ENCODE peak calls at places on chromosomes 13 and 19, in six cellular contexts. Z is NCI-H2107, U is KG1, B is cortex of kidney, D is upper lobe of left lung, T is GM03348. P is an unnamed sample.

GRCh38 chr19:18292460-18292809 is 11.0 kb upstream of the JUND start:
- DNase-seq in Z (no peak), U (no peak), B (no peak), D (no peak), T (no peak), P (no peak)

GRCh38 chr13:53197424-53197823 is 168.8 kb downstream of the OLFM4 start:
- DNase-seq in Z (no peak), U (no peak), B (no peak), D (no peak), T (no peak), P (no peak)

GRCh38 chr19:53047379-53047778 is 2.8 kb downstream of the ERVV-2 start:
- DNase-seq in Z (no peak), U (no peak), B (no peak), D (no peak), T (no peak), P (no peak)

GRCh38 chr13:78121459-78122348 is 203.1 kb upstream of the EDNRB start:
- DNase-seq in Z (no peak), U (peak), B (no peak), D (no peak), T (peak), P (no peak)

GRCh38 chr19:3025516-3025890 is 3.6 kb downstream of the TLE2 start:
- DNase-seq in Z (no peak), U (no peak), B (no peak), D (no peak), T (no peak), P (no peak)

GRCh38 chr19:14061751-14062557 is at the start of gene PALM3:
- DNase-seq in Z (no peak), U (no peak), B (no peak), D (peak), T (no peak), P (peak)

GRCh38 chr19:44658069-44658727 is 13.1 kb upstream of the CEACAM19 start:
- DNase-seq in Z (no peak), U (no peak), B (no peak), D (no peak), T (no peak), P (no peak)

GRCh38 chr19:18274776-18275356 is 614 bp upstream of the IQCN start:
- DNase-seq in Z (no peak), U (no peak), B (no peak), D (peak), T (peak), P (peak)

GRCh38 chr19:35013820-35014754 is 14.0 kb downstream of the GRAMD1A start:
- DNase-seq in Z (no peak), U (no peak), B (no peak), D (no peak), T (no peak), P (no peak)

GRCh38 chr13:96181886-96182285 is 92.0 kb downstream of the HS6ST3 start:
- DNase-seq in Z (no peak), U (no peak), B (no peak), D (no peak), T (no peak), P (no peak)

GRCh38 chr19:49490287-49491029 is 3.0 kb downstream of the RPL13A start:
- DNase-seq in Z (no peak), U (no peak), B (no peak), D (no peak), T (no peak), P (peak)

GRCh38 chr19:29188289-29188688 is 24.7 kb downstream of the UQCRFS1 start:
- DNase-seq in Z (no peak), U (no peak), B (no peak), D (no peak), T (no peak), P (no peak)

GRCh38 chr19:10116085-10116865 is 3.4 kb downstream of the EIF3G start:
- DNase-seq in Z (no peak), U (no peak), B (no peak), D (peak), T (no peak), P (no peak)

GRCh38 chr13:72390909-72391308 is 336.5 kb downstream of the MZT1 start:
- DNase-seq in Z (no peak), U (no peak), B (no peak), D (no peak), T (no peak), P (no peak)

GRCh38 chr19:41584931-41585330 is 9.0 kb downstream of the CEACAM21 start:
- DNase-seq in Z (no peak), U (no peak), B (no peak), D (no peak), T (no peak), P (no peak)

GRCh38 chr19:1255186-1256161 is 7.1 kb downstream of the MIDN start:
- DNase-seq in Z (no peak), U (no peak), B (no peak), D (peak), T (no peak), P (peak)

GRCh38 chr13:94968040-94968756 is 255.9 kb upstream of the SOX21 start:
- DNase-seq in Z (peak), U (no peak), B (no peak), D (peak), T (peak), P (peak)

GRCh38 chr19:5137571-5138124 is 168.7 kb downstream of the KDM4B start:
- DNase-seq in Z (no peak), U (no peak), B (no peak), D (peak), T (no peak), P (no peak)

GRCh38 chr19:38849746-38850230 is at the start of gene HNRNPL:
- DNase-seq in Z (peak), U (peak), B (peak), D (peak), T (peak), P (no peak)

GRCh38 chr13:70357031-70357430 is 248.8 kb upstream of the KLHL1 start:
- DNase-seq in Z (no peak), U (no peak), B (no peak), D (no peak), T (no peak), P (no peak)

GRCh38 chr13:61202042-61202441 is 213.6 kb downstream of the PCDH20 start:
- DNase-seq in Z (no peak), U (no peak), B (no peak), D (no peak), T (no peak), P (no peak)

GRCh38 chr13:110275931-110276552 is 30.9 kb downstream of the COL4A1 start:
- DNase-seq in Z (no peak), U (no peak), B (no peak), D (no peak), T (no peak), P (no peak)

GRCh38 chr13:42893346-42893745 is 98.7 kb downstream of the EPSTI1 start:
- DNase-seq in Z (no peak), U (no peak), B (no peak), D (no peak), T (peak), P (no peak)

GRCh38 chr19:12899891-12900518 is 9.0 kb downstream of the GCDH start:
- DNase-seq in Z (no peak), U (no peak), B (no peak), D (no peak), T (no peak), P (no peak)

GRCh38 chr13:26019241-26019640 is 32.6 kb downstream of the SHISA2 start:
- DNase-seq in Z (no peak), U (no peak), B (no peak), D (no peak), T (no peak), P (no peak)

GRCh38 chr13:74990992-74991391 is 491.0 kb downstream of the TBC1D4 start:
- DNase-seq in Z (no peak), U (no peak), B (no peak), D (no peak), T (no peak), P (no peak)

GRCh38 chr19:6273701-6274601 is 5.8 kb downstream of the MLLT1 start:
- DNase-seq in Z (no peak), U (no peak), B (no peak), D (peak), T (peak), P (peak)

GRCh38 chr19:1446713-1447564 is 3.0 kb upstream of the APC2 start:
- DNase-seq in Z (no peak), U (no peak), B (no peak), D (peak), T (peak), P (no peak)

GRCh38 chr13:40115456-40115855 is 460.0 kb downstream of the COG6 start:
- DNase-seq in Z (no peak), U (no peak), B (no peak), D (no peak), T (no peak), P (no peak)

GRCh38 chr13:111862836-111863815 is 203.8 kb upstream of the SOX1 start:
- DNase-seq in Z (no peak), U (no peak), B (no peak), D (no peak), T (no peak), P (no peak)

GRCh38 chr19:17081672-17082630 is 6.4 kb downstream of the MYO9B start:
- DNase-seq in Z (no peak), U (no peak), B (no peak), D (peak), T (no peak), P (no peak)

GRCh38 chr13:98055623-98056022 is 87.3 kb upstream of the FARP1 start:
- DNase-seq in Z (no peak), U (no peak), B (no peak), D (no peak), T (no peak), P (no peak)

GRCh38 chr19:39820696-39821095 is 13.3 kb downstream of the DYRK1B start:
- DNase-seq in Z (no peak), U (no peak), B (no peak), D (no peak), T (no peak), P (no peak)

GRCh38 chr13:45792827-45793303 is 58.7 kb downstream of the SIAH3 start:
- DNase-seq in Z (no peak), U (no peak), B (no peak), D (no peak), T (no peak), P (no peak)

GRCh38 chr19:39140195-39140516 is 14.6 kb downstream of the PAK4 start:
- DNase-seq in Z (no peak), U (no peak), B (no peak), D (no peak), T (no peak), P (no peak)

GRCh38 chr13:102642475-102642874 is 45.7 kb downstream of the TPP2 start:
- DNase-seq in Z (peak), U (no peak), B (no peak), D (no peak), T (no peak), P (peak)

GRCh38 chr13:35699805-35700204 is 223.3 kb upstream of the MAB21L1 start:
- DNase-seq in Z (no peak), U (no peak), B (no peak), D (no peak), T (peak), P (no peak)